ENCODE peak calls at places on chromosomes 13 and 19, in nine cellular contexts. F is suprapubic skin, Z is A549, V is tibial nerve, G is HepG2, Y is K562, C is stomach, H is ovary, L is transverse colon. P is an unnamed sample.

GRCh38 chr19:12665281-12665573 is 1.3 kb downstream of the MAN2B1 start:
- DNase-seq in H (no peak), Z (no peak), C (peak; percentile 47), Y (no peak), V (no peak), G (no peak), L (peak; percentile 58), F (peak; percentile 67), P (no peak)

GRCh38 chr19:10289836-10290438 is at the start of gene ICAM5:
- DNase-seq in Y (peak; percentile 77), C (no peak), Z (peak; percentile 50), F (no peak), H (no peak), L (peak; percentile 13), G (no peak), V (no peak), P (no peak)

GRCh38 chr19:32924200-32924599 is 47.6 kb downstream of the CEP89 start:
- DNase-seq in Z (peak; percentile 58), H (no peak), V (no peak), G (no peak), Y (no peak), C (no peak), L (peak; percentile 31), F (no peak), P (no peak)

GRCh38 chr19:19461671-19462622 is 53.4 kb downstream of the TSSK6 start:
- DNase-seq in C (peak; percentile 79), F (no peak), V (no peak), Y (peak; percentile 62), Z (no peak), G (peak; percentile 65), H (peak; percentile 81), L (peak; percentile 72), P (peak; percentile 83)

GRCh38 chr19:7492142-7493055 is 3.6 kb upstream of the PEX11G start:
- DNase-seq in F (no peak), H (no peak), Y (no peak), L (no peak), V (no peak), G (no peak), Z (no peak), C (no peak), P (no peak)

GRCh38 chr19:49106648-49107135 is 7.5 kb upstream of the LIN7B start:
- DNase-seq in Y (no peak), C (peak; percentile 60), L (peak; percentile 61), V (peak; percentile 52), G (peak; percentile 59), F (no peak), Z (peak; percentile 87), H (no peak), P (no peak)

GRCh38 chr13:28552288-28552687 is 57.4 kb upstream of the FLT1 start:
- DNase-seq in Y (no peak), G (no peak), F (no peak), C (no peak), Z (no peak), H (no peak), V (no peak), L (no peak), P (no peak)

GRCh38 chr19:22331521-22331920 is 45.3 kb downstream of the ZNF729 start:
- DNase-seq in L (no peak), C (no peak), Y (no peak), V (no peak), F (no peak), H (no peak), G (no peak), Z (no peak), P (no peak)

GRCh38 chr19:42129399-42130253 is 2.6 kb downstream of the POU2F2 start:
- DNase-seq in V (peak; percentile 31), G (no peak), L (peak; percentile 75), Y (no peak), F (no peak), C (peak; percentile 29), Z (no peak), H (no peak), P (no peak)

GRCh38 chr19:13036366-13036976 is 41.2 kb downstream of the NFIX start:
- DNase-seq in F (no peak), Z (peak; percentile 42), G (no peak), V (no peak), L (peak; percentile 81), H (no peak), Y (no peak), C (peak; percentile 66), P (peak; percentile 85)

GRCh38 chr13:31595568-31595967 is 143.8 kb upstream of the RXFP2 start:
- DNase-seq in F (no peak), Z (no peak), Y (no peak), C (no peak), V (no peak), G (no peak), L (no peak), H (no peak), P (no peak)

GRCh38 chr19:33278023-33278402 is 24.3 kb downstream of the CEBPA start:
- DNase-seq in Z (no peak), L (no peak), H (no peak), C (no peak), V (no peak), G (no peak), Y (no peak), F (no peak), P (no peak)

GRCh38 chr13:96141032-96141431 is 51.1 kb downstream of the HS6ST3 start:
- DNase-seq in Y (no peak), Z (peak; percentile 25), V (no peak), F (no peak), G (peak; percentile 20), C (no peak), H (no peak), L (no peak), P (no peak)

GRCh38 chr13:65456150-65456912 is 1773.8 kb downstream of the PCDH9 start:
- DNase-seq in L (no peak), F (no peak), Y (no peak), G (no peak), H (no peak), Z (no peak), C (no peak), V (no peak), P (no peak)

GRCh38 chr13:113449693-113450347 is 3.5 kb downstream of the ADPRHL1 start:
- DNase-seq in C (no peak), F (peak; percentile 56), G (no peak), Y (no peak), L (no peak), Z (no peak), V (no peak), H (no peak), P (peak; percentile 37)

GRCh38 chr13:113448885-113449692 is 4.2 kb downstream of the ADPRHL1 start:
- DNase-seq in F (peak; percentile 84), G (peak; percentile 91), C (peak; percentile 86), Y (peak; percentile 74), H (peak; percentile 80), V (peak; percentile 28), L (peak; percentile 83), Z (peak; percentile 96), P (peak; percentile 61)

GRCh38 chr13:113452942-113453901 is at the start of gene ADPRHL1:
- DNase-seq in C (no peak), H (no peak), F (no peak), Y (no peak), V (no peak), L (no peak), G (no peak), Z (no peak), P (peak; percentile 70)

GRCh38 chr13:113453962-113454361 is 674 bp upstream of the ADPRHL1 start:
- DNase-seq in H (no peak), Z (no peak), V (no peak), L (no peak), F (no peak), G (no peak), Y (no peak), C (no peak), P (peak; percentile 79)

GRCh38 chr13:113451951-113452421 is 1.3 kb downstream of the ADPRHL1 start:
- DNase-seq in V (no peak), Y (no peak), Z (no peak), L (no peak), G (no peak), F (no peak), H (no peak), C (no peak), P (peak; percentile 36)
- H3K4me3 ChIP-seq in V (no peak overlapping the region), Y (no peak overlapping the region), Z (no peak overlapping the region), L (no peak overlapping the region), G (no peak overlapping the region), F (no peak overlapping the region), H (no peak overlapping the region), C (no peak overlapping the region), P (no peak overlapping the region)

GRCh38 chr19:16375936-16376185 is 51.2 kb downstream of the KLF2 start:
- DNase-seq in C (no peak), V (no peak), Y (no peak), Z (no peak), F (no peak), G (no peak), L (no peak), H (no peak), P (no peak)
- H3K4me1 ChIP-seq in C (peaks cover 36% of the 10 kb centered on the region), V (peaks cover 33% of the 10 kb centered on the region), Y (peaks cover 44% of the 10 kb centered on the region), Z (peaks cover 9% of the 10 kb centered on the region), F (peaks cover 26% of the 10 kb centered on the region), G (peaks cover 31% of the 10 kb centered on the region), L (peaks cover 18% of the 10 kb centered on the region), H (peaks cover 19% of the 10 kb centered on the region), P (peaks cover 11% of the 10 kb centered on the region)

DNA sequence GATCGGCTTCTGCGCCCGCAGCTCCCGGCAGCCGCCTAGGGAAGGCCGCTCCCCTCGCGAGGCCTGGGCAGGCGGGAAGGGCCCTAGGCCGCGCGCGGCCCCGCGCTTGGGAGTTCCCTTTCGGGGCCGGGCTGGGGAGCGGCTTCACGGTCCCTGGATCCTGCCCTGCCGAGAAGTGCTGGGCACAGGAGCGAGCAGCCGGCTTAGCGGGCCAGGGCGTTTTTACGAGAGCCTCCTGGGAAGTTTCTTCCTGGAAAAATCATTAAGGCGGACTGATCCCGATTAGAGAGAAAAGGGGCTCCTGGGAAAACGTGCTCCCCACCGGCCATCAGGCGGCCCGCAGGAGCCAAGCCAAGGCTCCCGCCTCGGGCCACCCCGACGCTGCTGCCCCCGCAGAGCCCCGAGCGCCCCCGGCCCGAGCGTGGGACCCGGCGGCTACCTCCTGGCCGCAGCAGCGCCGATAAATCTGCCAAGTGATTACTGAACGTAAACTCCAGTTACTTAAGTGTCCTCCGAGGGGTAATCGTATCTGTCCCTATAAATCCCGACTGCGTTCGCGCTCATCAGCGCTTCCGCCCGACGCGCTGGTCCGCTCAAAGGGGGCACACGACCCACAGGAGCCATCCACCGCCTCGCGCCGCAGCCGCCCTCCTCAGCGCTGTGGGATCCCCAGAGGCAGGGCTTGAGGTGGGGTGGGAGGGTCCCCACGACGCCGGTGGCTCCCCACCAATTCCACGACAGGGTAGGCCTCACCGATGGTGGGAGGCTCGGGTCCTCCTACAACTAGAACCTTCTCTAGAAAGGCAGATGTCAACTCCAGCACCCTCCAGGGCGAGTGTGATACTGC is 2.8 kb downstream of the ZIC5 start:
- DNase-seq in G (no peak), V (no peak), C (no peak), H (no peak), F (no peak), L (peak; percentile 45), Z (peak; percentile 66), Y (no peak), P (peak; percentile 47)
- TF ChIP-seq EP300 in G (no peak), V (no peak), C (no peak), H (no peak), F (no peak), L (no peak), Z (no peak), Y (no peak), P (no peak)

DNA sequence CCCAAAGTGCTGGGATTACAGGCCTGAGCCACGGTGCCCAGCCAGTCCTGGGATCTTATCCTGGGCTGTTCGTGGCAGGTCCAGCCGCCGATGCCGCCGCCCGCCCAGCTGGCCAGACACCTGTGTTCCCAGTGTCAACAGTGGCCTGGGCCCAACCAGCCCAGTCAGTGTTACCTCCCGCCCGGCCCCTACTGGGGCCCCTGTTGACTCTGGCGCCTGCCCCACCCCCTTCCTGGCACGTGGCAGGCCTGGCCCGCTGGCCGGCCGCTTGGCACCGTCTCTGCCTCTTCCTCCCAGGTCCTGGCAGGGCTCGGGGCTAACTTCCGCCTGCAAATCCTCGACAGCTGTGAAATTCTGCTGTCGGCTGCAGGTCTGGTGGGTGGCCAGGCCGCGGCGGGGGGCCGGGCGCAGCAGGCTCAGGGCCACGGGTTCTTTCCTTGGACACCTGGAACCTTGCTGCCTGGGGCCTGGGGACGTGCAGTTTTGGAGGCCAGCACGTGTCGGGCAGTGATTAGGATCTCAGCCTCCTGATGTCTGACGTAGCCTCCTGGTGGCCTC is 9.1 kb downstream of the ARID3A start:
- DNase-seq in Z (peak; percentile 38), C (peak; percentile 97), Y (no peak), L (peak; percentile 86), F (peak; percentile 88), G (peak; percentile 88), H (peak; percentile 89), V (peak; percentile 45), P (peak; percentile 94)
- H3K4me3 ChIP-seq in Z (no peak overlapping the region), C (no peak overlapping the region), Y (no peak overlapping the region), L (no peak overlapping the region), F (no peak overlapping the region), G (peak overlapping the region; percentile 53), H (no peak overlapping the region), V (no peak overlapping the region), P (no peak overlapping the region)

P was measured in sigmoid colon.